ENCODE peak calls at places on chromosomes 7 and 10, in seven cellular contexts. U is A549; J is astrocyte of the spinal cord; N is activated CD4-positive, alpha-beta T cell treated with anti-CD3 and anti-CD28 coated beads, Interleukin-2, amount 50 U/mL, for 1 hour; I is AG08395; Y is C1 segment of cervical spinal cord; Z is dorsolateral prefrontal cortex. B is an unnamed sample.

GRCh38 chr7:42167206-42167913 is 69.6 kb downstream of the GLI3 start:
- DNase-seq in U (peak), J (no peak), N (no peak), I (no peak), Y (no peak), Z (no peak), B (no peak)

GRCh38 chr10:102112210-102112817 is 7.9 kb downstream of the LDB1 start:
- DNase-seq in U (no peak), J (no peak), N (no peak), I (no peak), Y (no peak), Z (no peak), B (no peak)

GRCh38 chr7:151060416-151061234 is 1.2 kb downstream of the SLC4A2 start:
- DNase-seq in U (peak), J (peak), N (no peak), I (peak), Y (peak), Z (no peak), B (peak)

GRCh38 chr10:79982486-79982800 is 33.5 kb upstream of the SFTPD start:
- DNase-seq in U (peak), J (no peak), N (no peak), I (no peak), Y (no peak), Z (no peak), B (no peak)

GRCh38 chr7:16975712-16976111 is 93.9 kb upstream of the AGR3 start:
- DNase-seq in U (no peak), J (no peak), N (no peak), I (no peak), Y (no peak), Z (no peak), B (no peak)

GRCh38 chr10:46232084-46232483 is 54.7 kb upstream of the ANTXRL start:
- DNase-seq in U (no peak), J (no peak), N (no peak), I (no peak), Y (no peak), Z (peak), B (no peak)

GRCh38 chr7:152893801-152894294 is 134.3 kb downstream of the ACTR3B start:
- DNase-seq in U (no peak), J (no peak), N (no peak), I (no peak), Y (no peak), Z (no peak), B (no peak)

GRCh38 chr10:124308811-124309210 is 109.9 kb downstream of the OAT start:
- DNase-seq in U (no peak), J (no peak), N (no peak), I (no peak), Y (no peak), Z (no peak), B (no peak)

GRCh38 chr7:157189405-157189804 is 50.7 kb downstream of the UBE3C start:
- DNase-seq in U (no peak), J (no peak), N (no peak), I (no peak), Y (no peak), Z (no peak), B (no peak)

GRCh38 chr7:143979999-143980398 is 20.1 kb upstream of the OR6B1 start:
- DNase-seq in U (no peak), J (no peak), N (no peak), I (no peak), Y (no peak), Z (no peak), B (no peak)

GRCh38 chr10:97849101-97849490 is 547 bp upstream of the GOLGA7B start:
- DNase-seq in U (no peak), J (no peak), N (no peak), I (no peak), Y (no peak), Z (no peak), B (no peak)

GRCh38 chr7:12107841-12108249 is 103.2 kb upstream of the TMEM106B start:
- DNase-seq in U (no peak), J (peak), N (no peak), I (no peak), Y (no peak), Z (no peak), B (peak)

GRCh38 chr7:41538810-41539724 is 163.8 kb downstream of the INHBA start:
- DNase-seq in U (no peak), J (peak), N (no peak), I (no peak), Y (no peak), Z (no peak), B (no peak)

GRCh38 chr7:22728416-22729029 is 1.5 kb downstream of the IL6 start:
- DNase-seq in U (peak), J (peak), N (no peak), I (peak), Y (no peak), Z (no peak), B (peak)

GRCh38 chr10:120963053-120963533 is 111.9 kb downstream of the WDR11 start:
- DNase-seq in U (no peak), J (no peak), N (no peak), I (no peak), Y (peak), Z (peak), B (no peak)

GRCh38 chr10:50517626-50518025 is 106.1 kb downstream of the SGMS1 start:
- DNase-seq in U (no peak), J (peak), N (no peak), I (no peak), Y (no peak), Z (no peak), B (no peak)

GRCh38 chr7:80686576-80686975 is 48.1 kb downstream of the CD36 start:
- DNase-seq in U (no peak), J (no peak), N (no peak), I (peak), Y (no peak), Z (no peak), B (no peak)

GRCh38 chr10:71708897-71709882 is 10.4 kb downstream of the C10orf105 start:
- DNase-seq in U (no peak), J (no peak), N (no peak), I (no peak), Y (no peak), Z (no peak), B (no peak)

GRCh38 chr7:568681-569035 is 49.0 kb upstream of the PDGFA start:
- DNase-seq in U (no peak), J (no peak), N (no peak), I (peak), Y (no peak), Z (no peak), B (no peak)

GRCh38 chr10:46550795-46551700 is 5.4 kb downstream of the GPRIN2 start:
- DNase-seq in U (no peak), J (no peak), N (no peak), I (no peak), Y (no peak), Z (peak), B (no peak)

GRCh38 chr10:91953600-91954140 is 30.1 kb downstream of the BTAF1 start:
- DNase-seq in U (no peak), J (no peak), N (no peak), I (no peak), Y (no peak), Z (no peak), B (no peak)

GRCh38 chr7:115008465-115009114 is 86.7 kb downstream of the MDFIC start:
- DNase-seq in U (no peak), J (peak), N (no peak), I (peak), Y (peak), Z (no peak), B (no peak)

GRCh38 chr10:48475943-48476278 is 129.0 kb downstream of the ARHGAP22 start:
- DNase-seq in U (no peak), J (no peak), N (no peak), I (no peak), Y (no peak), Z (no peak), B (no peak)

GRCh38 chr7:129951076-129952011 is 1.4 kb downstream of the UBE2H start:
- DNase-seq in U (no peak), J (peak), N (no peak), I (no peak), Y (peak), Z (no peak), B (no peak)

GRCh38 chr7:94882891-94883290 is 24.5 kb upstream of the PPP1R9A start:
- DNase-seq in U (no peak), J (no peak), N (no peak), I (no peak), Y (no peak), Z (no peak), B (no peak)

GRCh38 chr7:33933611-33934281 is 28.4 kb downstream of the BMPER start:
- DNase-seq in U (peak), J (peak), N (no peak), I (peak), Y (no peak), Z (no peak), B (peak)

GRCh38 chr7:138853448-138853847 is 55.5 kb upstream of the ATP6V0A4 start:
- DNase-seq in U (no peak), J (no peak), N (no peak), I (no peak), Y (no peak), Z (no peak), B (no peak)

GRCh38 chr10:111707066-111707465 is 476.5 kb downstream of the GPAM start:
- DNase-seq in U (no peak), J (no peak), N (no peak), I (peak), Y (no peak), Z (no peak), B (no peak)

GRCh38 chr10:4721994-4722753 is 103.8 kb upstream of the AKR1E2 start:
- DNase-seq in U (no peak), J (peak), N (no peak), I (peak), Y (no peak), Z (no peak), B (peak)

GRCh38 chr10:102408728-102409603 is 9.6 kb downstream of the PSD start:
- DNase-seq in U (no peak), J (no peak), N (peak), I (peak), Y (peak), Z (peak), B (no peak)

GRCh38 chr7:36048141-36048901 is 104.7 kb upstream of the EEPD1 start:
- DNase-seq in U (no peak), J (peak), N (no peak), I (peak), Y (no peak), Z (no peak), B (peak)